ENCODE peak calls at places on chromosomes 7 and 10, in nine cellular contexts. C is COR-L47; G is stimulated activated CD4-positive, alpha-beta T cell treated with anti-CD3 and anti-CD28 coated beads, Interleukin-1b, Interleukin-23, amount 100 ng/mL, for 48 hours; A is fibroblast of lung; V is T-helper 17 cell; O is NT2/D1; K is lung microvascular endothelial cell; Z is activated effector memory CD4-positive, alpha-beta T cell treated with anti-CD3 and anti-CD28 coated beads, Interleukin-2, amount 50 U/mL, for 16 hours; P is renal cortical epithelial cell. B is an unnamed sample.

GRCh38 chr7:25260862-25261454 is 32.7 kb upstream of the NPVF start:
- DNase-seq in C (no peak), G (no peak), A (peak; percentile 56), V (no peak), O (no peak), K (no peak), Z (no peak), P (peak; percentile 17), B (peak; percentile 51)

GRCh38 chr10:67268146-67268545 is 342.3 kb downstream of the LRRTM3 start:
- DNase-seq in C (no peak), G (no peak), A (no peak), V (no peak), O (no peak), K (no peak), Z (no peak), P (no peak), B (no peak)

GRCh38 chr10:31770307-31770902 is 158.2 kb downstream of the ARHGAP12 start:
- DNase-seq in C (no peak), G (peak; percentile 47), A (no peak), V (peak; percentile 49), O (no peak), K (peak; percentile 71), Z (peak; percentile 86), P (peak; percentile 11), B (peak; percentile 35)

GRCh38 chr10:131485732-131486131 is 174.2 kb upstream of the TCERG1L start:
- DNase-seq in C (no peak), G (no peak), A (no peak), V (no peak), O (no peak), K (no peak), Z (no peak), P (no peak), B (no peak)

GRCh38 chr7:31076641-31077310 is 24.7 kb downstream of the ADCYAP1R1 start:
- DNase-seq in C (no peak), G (no peak), A (no peak), V (no peak), O (no peak), K (no peak), Z (peak; percentile 60), P (no peak), B (no peak)

GRCh38 chr7:150986099-150986512 is 4.7 kb upstream of the NOS3 start:
- DNase-seq in C (peak; percentile 61), G (peak; percentile 48), A (no peak), V (peak; percentile 34), O (no peak), K (peak; percentile 58), Z (peak; percentile 86), P (peak; percentile 17), B (peak; percentile 35)

GRCh38 chr10:59624951-59625350 is 84.7 kb downstream of the SLC16A9 start:
- DNase-seq in C (no peak), G (no peak), A (no peak), V (no peak), O (no peak), K (no peak), Z (no peak), P (no peak), B (no peak)

GRCh38 chr10:101018118-101018599 is 12.8 kb downstream of the PDZD7 start:
- DNase-seq in C (no peak), G (no peak), A (no peak), V (no peak), O (no peak), K (no peak), Z (no peak), P (no peak), B (no peak)

GRCh38 chr7:77831953-77832352 is 33.4 kb downstream of the PHTF2 start:
- DNase-seq in C (no peak), G (no peak), A (no peak), V (no peak), O (no peak), K (no peak), Z (no peak), P (no peak), B (no peak)

GRCh38 chr10:1089017-1089689 is 33.0 kb downstream of the WDR37 start:
- DNase-seq in C (no peak), G (no peak), A (no peak), V (no peak), O (no peak), K (peak; percentile 23), Z (peak; percentile 50), P (no peak), B (no peak)

GRCh38 chr7:112411186-112411795 is 39.0 kb upstream of the IFRD1 start:
- DNase-seq in C (peak; percentile 46), G (no peak), A (peak; percentile 31), V (no peak), O (no peak), K (peak; percentile 75), Z (no peak), P (peak; percentile 41), B (peak; percentile 53)

GRCh38 chr10:26804418-26805393 is 56.1 kb downstream of the ABI1 start:
- DNase-seq in C (no peak), G (no peak), A (no peak), V (no peak), O (no peak), K (no peak), Z (no peak), P (no peak), B (no peak)

GRCh38 chr7:141039366-141039765 is 24.6 kb upstream of the MRPS33 start:
- DNase-seq in C (no peak), G (no peak), A (peak; percentile 6), V (no peak), O (no peak), K (no peak), Z (no peak), P (peak; percentile 58), B (peak; percentile 40)

GRCh38 chr10:22649390-22649841 is 65.0 kb downstream of the PIP4K2A start:
- DNase-seq in C (no peak), G (peak; percentile 56), A (no peak), V (no peak), O (no peak), K (peak; percentile 58), Z (peak; percentile 74), P (peak; percentile 65), B (no peak)

GRCh38 chr10:67763499-67764011 is 67.6 kb upstream of the CTNNA3 start:
- DNase-seq in C (peak; percentile 43), G (peak; percentile 82), A (peak; percentile 47), V (peak; percentile 57), O (no peak), K (peak; percentile 55), Z (peak; percentile 92), P (peak; percentile 27), B (peak; percentile 23)

GRCh38 chr7:28774529-28775057 is 183.5 kb downstream of the TRIL start:
- DNase-seq in C (peak; percentile 88), G (no peak), A (no peak), V (no peak), O (no peak), K (no peak), Z (no peak), P (no peak), B (no peak)